ENCODE peak calls at places on chromosomes 11 and 22, in five cellular contexts. M is NCI-H1105 treated with DMSO at 0.1 percent for 48 hours; N is neuronal stem cell; I is dorsolateral prefrontal cortex; A is CD8-positive, alpha-beta memory T cell. R is an unnamed sample.

GRCh38 chr22:50486561-50487289 is at the start of gene MIOX:
- DNase-seq in M (no peak), N (no peak), I (no peak), A (no peak), R (no peak)

GRCh38 chr11:110472858-110473257 is 43.1 kb downstream of the FDX1 start:
- DNase-seq in M (no peak), N (no peak), I (no peak), A (no peak), R (no peak)

GRCh38 chr11:121460941-121461514 is 8.3 kb upstream of the SORL1-AS1 start:
- DNase-seq in M (no peak), N (no peak), I (no peak), A (no peak), R (no peak)

GRCh38 chr11:82858556-82859091 is 41.6 kb downstream of the PRCP start:
- DNase-seq in M (no peak), N (no peak), I (no peak), A (no peak), R (no peak)

GRCh38 chr22:39956932-39957664 is 3.1 kb upstream of the TMA7B start:
- DNase-seq in M (no peak), N (no peak), I (no peak), A (no peak), R (no peak)

GRCh38 chr11:47510231-47510630 is 42.7 kb downstream of the CELF1 start:
- DNase-seq in M (no peak), N (no peak), I (no peak), A (no peak), R (no peak)

GRCh38 chr11:69008774-69009440 is 4.1 kb downstream of the MRGPRF start:
- DNase-seq in M (no peak), N (no peak), I (no peak), A (no peak), R (no peak)

GRCh38 chr22:29817724-29818123 is 20.4 kb downstream of the ASCC2 start:
- DNase-seq in M (no peak), N (no peak), I (no peak), A (no peak), R (no peak)

GRCh38 chr11:83063073-83063754 is 8.5 kb downstream of the RAB30 start:
- DNase-seq in M (no peak), N (no peak), I (no peak), A (no peak), R (no peak)

GRCh38 chr22:42754658-42755057 is 34.0 kb upstream of the A4GALT start:
- DNase-seq in M (no peak), N (no peak), I (no peak), A (no peak), R (no peak)

GRCh38 chr11:88398372-88399140 is 61.0 kb upstream of the CTSC start:
- DNase-seq in M (no peak), N (no peak), I (no peak), A (no peak), R (no peak)

GRCh38 chr11:112241486-112241885 is 15.3 kb downstream of the PTS start:
- DNase-seq in M (no peak), N (no peak), I (no peak), A (no peak), R (no peak)

GRCh38 chr22:20740222-20740951 is 33.5 kb upstream of the SERPIND1 start:
- DNase-seq in M (no peak), N (no peak), I (no peak), A (no peak), R (no peak)

GRCh38 chr22:21760640-21761039 is 25.0 kb upstream of the YPEL1 start:
- DNase-seq in M (no peak), N (no peak), I (no peak), A (no peak), R (no peak)

GRCh38 chr11:116065986-116066385 is 561.8 kb upstream of the CADM1 start:
- DNase-seq in M (no peak), N (no peak), I (no peak), A (no peak), R (no peak)

GRCh38 chr11:27395556-27396258 is 32.7 kb upstream of the CCDC34 start:
- DNase-seq in M (no peak), N (no peak), I (no peak), A (no peak), R (no peak)